ENCODE peak calls at places on chromosomes 13 and 19, in ten cellular contexts. Z is left ventricle myocardium inferior, W is GM12864, G is heart right ventricle, B is GM23338, S is fibroblast of lung, J is GM12865, K is cardiac muscle cell, U is AG09309, V is H7. M is an unnamed sample.

GRCh38 chr19:5354403-5354802 is 13.8 kb upstream of the PTPRS start:
- DNase-seq in S (no peak), K (peak), V (peak), Z (no peak), J (peak), B (peak), W (no peak), U (no peak), G (no peak), M (no peak)

GRCh38 chr13:44884076-44884729 is 105.1 kb downstream of the NUFIP1 start:
- DNase-seq in W (no peak), V (no peak), K (peak), S (peak), J (no peak), B (no peak), Z (no peak), G (no peak), U (no peak), M (no peak)

GRCh38 chr19:35937345-35938281 is 1.4 kb downstream of the LRFN3 start:
- DNase-seq in V (peak), U (no peak), G (no peak), J (no peak), K (no peak), S (no peak), Z (no peak), B (no peak), W (no peak), M (no peak)

GRCh38 chr19:2424686-2425621 is 2.4 kb downstream of the TIMM13 start:
- DNase-seq in W (no peak), S (peak), U (peak), K (peak), B (peak), Z (peak), J (no peak), G (no peak), V (peak), M (no peak)

GRCh38 chr13:101157261-101157660 is 259.0 kb downstream of the NALCN start:
- DNase-seq in K (no peak), Z (no peak), J (no peak), V (no peak), U (no peak), B (peak), G (no peak), W (no peak), S (peak), M (no peak)

GRCh38 chr19:14563989-14564650 is 7.7 kb downstream of the NDUFB7 start:
- DNase-seq in U (no peak), V (peak), B (peak), Z (no peak), W (no peak), K (peak), S (no peak), J (peak), G (no peak), M (no peak)

GRCh38 chr19:19416280-19416679 is 10.8 kb downstream of the GATAD2A start:
- DNase-seq in U (no peak), J (no peak), S (no peak), V (peak), W (no peak), G (no peak), Z (no peak), K (no peak), B (no peak), M (no peak)

GRCh38 chr13:58620171-58620570 is 988.6 kb downstream of the PCDH17 start:
- DNase-seq in V (peak), B (peak), U (no peak), Z (no peak), K (no peak), W (no peak), G (no peak), J (no peak), S (no peak), M (no peak)

GRCh38 chr19:28424041-28424440 is 788.9 kb downstream of the UQCRFS1 start:
- DNase-seq in V (peak), B (peak), K (no peak), Z (no peak), U (no peak), W (no peak), G (no peak), S (peak), J (no peak), M (no peak)

GRCh38 chr13:110653851-110654250 is 38.5 kb downstream of the NAXD start:
- DNase-seq in V (no peak), K (no peak), G (no peak), Z (no peak), U (no peak), S (no peak), B (no peak), W (no peak), J (no peak), M (no peak)

GRCh38 chr19:35266904-35267817 is 1.6 kb upstream of the USF2 start:
- DNase-seq in K (no peak), S (no peak), Z (peak), G (peak), J (peak), V (peak), W (no peak), B (peak), U (no peak), M (peak)

GRCh38 chr13:73421310-73421912 is 362.6 kb downstream of the KLF5 start:
- DNase-seq in K (no peak), U (no peak), G (no peak), J (no peak), V (no peak), B (no peak), S (peak), W (no peak), Z (no peak), M (no peak)

GRCh38 chr19:29415507-29415906 is 110.3 kb upstream of the VSTM2B start:
- DNase-seq in G (no peak), Z (no peak), J (no peak), U (no peak), W (no peak), V (peak), K (no peak), S (no peak), B (peak), M (no peak)

GRCh38 chr13:32791545-32792172 is 205.4 kb downstream of the PDS5B start:
- DNase-seq in W (peak), G (no peak), B (no peak), S (no peak), Z (no peak), J (peak), U (no peak), K (no peak), V (no peak), M (no peak)

GRCh38 chr13:32811297-32811800 is 204.9 kb upstream of the KL start:
- DNase-seq in G (no peak), B (no peak), J (peak), K (no peak), V (no peak), Z (no peak), S (no peak), U (peak), W (peak), M (no peak)

GRCh38 chr19:8101311-8101710 is 48.1 kb downstream of the FBN3 start:
- DNase-seq in Z (no peak), U (no peak), K (no peak), V (no peak), B (no peak), J (no peak), W (no peak), S (no peak), G (no peak), M (peak)

GRCh38 chr13:34065915-34066314 is 248.0 kb downstream of the RFC3 start:
- DNase-seq in W (no peak), K (no peak), B (no peak), G (no peak), Z (no peak), S (no peak), V (no peak), U (no peak), J (no peak), M (no peak)

GRCh38 chr19:28966737-28967401 is 246.1 kb downstream of the UQCRFS1 start:
- DNase-seq in U (no peak), J (no peak), W (no peak), S (peak), Z (no peak), K (peak), B (no peak), G (no peak), V (no peak), M (no peak)

GRCh38 chr13:51255556-51255955 is 33.4 kb downstream of the FAM124A start:
- DNase-seq in Z (no peak), G (no peak), S (no peak), U (no peak), V (peak), B (peak), K (no peak), J (no peak), W (no peak), M (no peak)

GRCh38 chr13:80070024-80070703 is 270.8 kb downstream of the SPRY2 start:
- DNase-seq in V (peak), B (peak), G (no peak), W (no peak), J (no peak), S (no peak), U (no peak), K (no peak), Z (no peak), M (no peak)

GRCh38 chr13:113962386-113962785 is 11.5 kb downstream of the C13orf46 start:
- DNase-seq in J (no peak), U (no peak), W (no peak), V (no peak), Z (peak), S (no peak), G (no peak), B (no peak), K (no peak), M (peak)

GRCh38 chr19:10961763-10962536 is 1.1 kb downstream of the SMARCA4 start:
- DNase-seq in S (no peak), V (no peak), B (no peak), G (no peak), Z (no peak), J (peak), W (no peak), U (no peak), K (no peak), M (no peak)

GRCh38 chr19:801030-801860 is 4.0 kb downstream of the PTBP1 start:
- DNase-seq in U (no peak), V (peak), K (peak), S (peak), G (peak), J (no peak), B (peak), W (no peak), Z (peak), M (peak)

GRCh38 chr19:800360-801029 is 3.2 kb downstream of the PTBP1 start:
- DNase-seq in U (no peak), Z (no peak), B (no peak), V (peak), K (peak), G (no peak), S (peak), J (no peak), W (no peak), M (peak)

GRCh38 chr19:802497-802887 is 5.2 kb downstream of the PTBP1 start:
- DNase-seq in V (peak), J (no peak), S (peak), G (no peak), K (no peak), Z (no peak), B (peak), W (no peak), U (no peak), M (no peak)

GRCh38 chr19:802888-803561 is 5.8 kb downstream of the PTBP1 start:
- DNase-seq in G (peak), V (peak), J (no peak), Z (no peak), W (no peak), K (no peak), B (peak), U (no peak), S (peak), M (no peak)

DNA sequence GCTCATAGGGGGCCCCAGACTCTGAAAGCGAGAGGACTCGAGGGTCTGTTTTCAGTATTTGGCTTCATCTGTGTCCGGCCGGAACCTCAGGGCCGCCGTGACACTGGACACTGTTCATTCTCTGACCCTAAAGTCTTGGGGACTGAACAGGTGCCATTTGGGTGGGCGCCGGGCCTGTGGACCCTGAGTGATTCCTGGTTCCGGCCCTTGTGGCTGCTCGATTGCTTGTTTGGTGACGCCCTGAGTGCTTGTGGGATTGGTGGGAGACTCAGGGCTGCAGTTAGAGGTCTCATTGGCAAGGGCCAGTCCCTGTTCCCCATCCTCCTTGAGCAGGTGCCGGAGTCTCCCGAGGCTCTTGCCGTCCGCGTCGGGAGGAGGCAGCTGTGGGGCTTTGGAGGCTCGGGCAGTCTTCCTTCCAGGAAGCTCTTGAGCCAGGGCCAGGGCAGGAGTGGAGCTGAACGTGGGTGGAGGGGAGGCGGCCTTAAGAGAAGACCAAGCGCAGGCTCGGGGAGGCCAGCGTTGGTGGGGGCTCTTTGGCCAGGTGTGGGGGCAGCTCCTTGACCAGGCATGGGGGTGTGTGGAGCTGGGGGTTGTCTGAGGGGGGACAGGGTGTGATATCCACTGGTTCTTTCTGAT is 4.7 kb downstream of the PTBP1 start:
- DNase-seq in S (peak), Z (no peak), K (peak), J (no peak), U (no peak), V (peak), B (peak), G (peak), W (no peak), M (peak)
- H3K4me3 ChIP-seq in S (no peak), Z (peak), K (no peak), J (no peak), U (no peak), V (no peak), B (peak), G (peak), W (no peak), M (no peak)

GRCh38 chr19:54414156-54414555 is 1.1 kb upstream of the TTYH1 start:
- DNase-seq in Z (no peak), B (no peak), J (no peak), U (no peak), S (no peak), W (no peak), V (no peak), G (no peak), K (no peak), M (no peak)
- H3K4me3 ChIP-seq in Z (no peak), B (no peak), J (no peak), U (no peak), S (no peak), W (no peak), V (no peak), G (no peak), K (no peak), M (no peak)

GRCh38 chr13:48448963-48449614 is 36.2 kb upstream of the LPAR6 start:
- DNase-seq in Z (no peak), V (no peak), G (no peak), B (no peak), J (no peak), K (peak), U (no peak), S (peak), W (no peak), M (no peak)
- H3K4me3 ChIP-seq in Z (peak), V (no peak), G (peak), B (no peak), J (no peak), K (no peak), U (no peak), S (no peak), W (no peak), M (no peak)

GRCh38 chr19:49333426-49334288 is 1.5 kb upstream of the CD37 start:
- DNase-seq in Z (no peak), W (peak), S (no peak), V (no peak), G (no peak), J (peak), K (peak), B (no peak), U (no peak), M (peak)
- H3K4me3 ChIP-seq in Z (no peak), W (peak), S (no peak), V (no peak), G (no peak), J (peak), K (no peak), B (no peak), U (no peak), M (no peak)

DNA sequence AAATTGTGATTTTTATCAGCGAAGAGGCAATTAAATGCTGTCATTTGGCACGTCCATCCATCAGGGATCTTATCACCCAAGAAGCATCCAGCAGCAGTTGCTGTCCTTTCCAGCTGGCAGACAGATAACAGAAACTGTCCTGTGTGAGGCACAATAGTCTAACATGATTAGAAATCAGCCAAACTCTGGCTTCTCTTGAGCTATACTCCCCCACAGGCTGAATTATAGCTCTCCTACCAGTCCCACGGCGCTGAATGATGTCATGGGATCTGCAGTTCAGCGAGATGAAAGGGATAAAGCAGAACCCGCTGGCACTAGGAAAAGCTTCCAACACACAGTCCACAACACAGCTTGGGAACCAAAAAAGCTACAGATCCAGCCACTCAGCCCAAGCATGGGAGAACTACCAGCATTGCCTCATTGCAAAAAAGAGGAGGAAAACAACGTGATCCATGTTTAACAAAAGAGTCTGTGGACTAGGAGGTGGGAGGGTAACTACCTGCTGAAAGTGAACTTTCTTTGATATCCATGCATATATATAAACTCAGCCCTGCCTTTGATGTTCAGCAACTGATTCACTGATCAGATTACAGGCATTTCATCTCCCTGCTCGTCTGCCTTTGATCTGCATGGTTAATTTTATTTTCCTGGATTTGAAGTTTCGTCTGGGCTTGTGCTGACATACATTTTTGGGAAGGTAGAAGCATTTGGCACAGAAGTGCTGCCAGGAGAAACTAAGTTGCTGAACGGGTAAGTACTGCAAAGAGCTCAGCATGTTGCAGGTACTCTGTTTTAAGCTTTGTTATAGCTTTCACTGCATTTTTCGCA is at the start of gene TNFRSF19:
- DNase-seq in V (no peak), J (peak), U (peak), G (peak), W (no peak), B (peak), Z (peak), K (peak), S (peak), M (no peak)
- H3K4me3 ChIP-seq in V (no peak), J (peak), U (peak), G (peak), W (peak), B (no peak), Z (peak), K (peak), S (peak), M (no peak)

M was measured in right lobe of liver.